ENCODE peak calls at places on chromosomes 6 and 20, in seven cellular contexts. B is stimulated activated CD8-positive, alpha-beta memory T cell treated with anti-CD3 and anti-CD28 coated beads, Interleukin-15, amount 100 ng/mL, for 24 hours; A is stimulated activated naive B cell treated with anti-CD40 and anti-IgM and Interleukin-4, amounts not matched to agents 10 μg/mL and 1 μg/mL and 100 μg/mL, for 72 hours; R is spleen; M is RPMI7951; K is NB4; N is fibroblast of the conjunctiva. O is an unnamed sample.

GRCh38 chr20:12875510-12875909 is 133.3 kb upstream of the SPTLC3 start:
- DNase-seq in A (no peak), B (no peak), M (no peak), R (no peak), K (peak; percentile 4), N (no peak), O (no peak)

GRCh38 chr6:84739866-84740208 is 24.6 kb downstream of the TBX18 start:
- DNase-seq in B (no peak), K (no peak), N (no peak), A (no peak), R (no peak), M (peak; percentile 4), O (peak; percentile 64)

GRCh38 chr20:48983423-48984400 is 62.2 kb downstream of the ARFGEF2 start:
- DNase-seq in B (no peak), A (no peak), M (peak; percentile 96), K (no peak), R (no peak), N (no peak), O (peak; percentile 96)

GRCh38 chr6:28615955-28616747 is 90.5 kb downstream of the GPX5 start:
- DNase-seq in N (no peak), B (no peak), R (no peak), K (no peak), A (no peak), M (no peak), O (no peak)

GRCh38 chr20:34881689-34882088 is 5.3 kb downstream of the ACSS2 start:
- DNase-seq in A (no peak), N (no peak), R (no peak), B (no peak), M (no peak), K (no peak), O (no peak)

GRCh38 chr6:15483060-15483459 is 179.8 kb downstream of the DTNBP1 start:
- DNase-seq in N (no peak), M (no peak), R (no peak), B (no peak), A (no peak), K (peak; percentile 47), O (peak; percentile 54)

GRCh38 chr20:29497261-29497671 is 1760.2 kb upstream of the DEFB115 start:
- DNase-seq in M (peak; percentile 94), B (peak; percentile 13), A (peak; percentile 8), R (peak; percentile 74), K (no peak), N (no peak), O (no peak)

GRCh38 chr20:11389188-11389587 is 528.5 kb upstream of the BTBD3 start:
- DNase-seq in K (no peak), A (no peak), M (no peak), R (no peak), B (no peak), N (no peak), O (peak; percentile 63)

GRCh38 chr20:9068896-9069663 is at the start of gene PLCB4:
- DNase-seq in M (peak; percentile 71), R (no peak), K (no peak), N (no peak), B (no peak), A (no peak), O (peak; percentile 81)

GRCh38 chr6:108966855-108967755 is 118.9 kb downstream of the ARMC2 start:
- DNase-seq in R (peak; percentile 76), N (no peak), B (no peak), K (peak; percentile 93), M (peak; percentile 85), A (peak; percentile 8), O (peak; percentile 73)

GRCh38 chr6:4059115-4059777 is 19.7 kb downstream of the FAM217A start:
- DNase-seq in A (no peak), K (peak; percentile 90), B (peak; percentile 13), R (no peak), N (peak; percentile 29), M (peak; percentile 84), O (peak; percentile 97)

GRCh38 chr6:154509421-154510143 is 903 bp downstream of the CNKSR3 start:
- DNase-seq in B (no peak), N (no peak), R (peak; percentile 70), K (no peak), M (peak; percentile 48), A (peak; percentile 1), O (peak; percentile 58)

GRCh38 chr6:105985816-105986632 is 100.1 kb upstream of the PRDM1 start:
- DNase-seq in B (no peak), N (no peak), M (peak; percentile 54), K (peak; percentile 48), R (peak; percentile 86), A (no peak), O (no peak)

GRCh38 chr6:45327956-45328522 is at the start of gene RUNX2:
- DNase-seq in N (peak; percentile 59), M (peak; percentile 94), K (peak; percentile 17), R (no peak), A (no peak), B (no peak), O (peak; percentile 56)

GRCh38 chr20:47191074-47191673 is 165.3 kb downstream of the ZMYND8 start:
- DNase-seq in N (no peak), R (no peak), M (peak; percentile 56), B (no peak), K (no peak), A (no peak), O (peak; percentile 72)

GRCh38 chr20:25054995-25055629 is 2.8 kb downstream of the ACSS1 start:
- DNase-seq in R (no peak), K (no peak), M (peak; percentile 42), N (no peak), B (no peak), A (no peak), O (peak; percentile 32)

GRCh38 chr20:19699132-19699971 is 58.7 kb upstream of the RIN2 start:
- DNase-seq in N (peak; percentile 22), A (no peak), R (no peak), K (no peak), B (no peak), M (peak; percentile 98), O (peak; percentile 91)

GRCh38 chr6:165686966-165687365 is 23.9 kb upstream of the PDE10A start:
- DNase-seq in N (no peak), K (no peak), A (no peak), B (no peak), M (no peak), R (no peak), O (no peak)

GRCh38 chr6:111752476-111752875 is 120.8 kb downstream of the FYN start:
- DNase-seq in N (no peak), K (no peak), B (no peak), A (no peak), M (no peak), R (no peak), O (no peak)

GRCh38 chr6:90025418-90026089 is 131.3 kb downstream of the GJA10 start:
- DNase-seq in R (no peak), K (peak; percentile 34), A (peak; percentile 56), B (no peak), M (peak; percentile 93), N (peak; percentile 58), O (peak; percentile 77)

GRCh38 chr6:158464483-158464882 is 95.4 kb upstream of the TMEM181 start:
- DNase-seq in B (no peak), M (no peak), N (no peak), A (no peak), R (no peak), K (no peak), O (no peak)

GRCh38 chr20:8812818-8813217 is 256.1 kb upstream of the PLCB4 start:
- DNase-seq in B (no peak), K (no peak), R (no peak), N (no peak), M (no peak), A (no peak), O (no peak)

GRCh38 chr6:33929575-33930288 is 125.9 kb upstream of the MLN start:
- DNase-seq in A (peak; percentile 24), B (no peak), R (no peak), K (peak; percentile 31), N (no peak), M (peak; percentile 32), O (no peak)

GRCh38 chr6:110822248-110822647 is 7.0 kb upstream of the CDK19 start:
- DNase-seq in B (no peak), K (no peak), N (peak; percentile 30), R (no peak), M (no peak), A (no peak), O (no peak)

GRCh38 chr6:35370124-35370741 is 27.9 kb downstream of the PPARD start:
- DNase-seq in A (peak; percentile 39), R (peak; percentile 81), N (peak; percentile 90), M (peak; percentile 99), K (peak; percentile 99), B (no peak), O (peak; percentile 97)

GRCh38 chr6:137762168-137763090 is 104.6 kb upstream of the TNFAIP3 start:
- DNase-seq in A (no peak), B (no peak), K (no peak), M (no peak), R (no peak), N (no peak), O (no peak)

GRCh38 chr6:170421921-170422320 is 115.4 kb downstream of the FAM120B start:
- DNase-seq in M (no peak), A (no peak), K (no peak), N (no peak), B (no peak), R (no peak), O (no peak)

GRCh38 chr6:42017021-42017643 is 33.2 kb upstream of the TAF8 start:
- DNase-seq in R (peak; percentile 67), B (no peak), N (peak; percentile 48), K (peak; percentile 88), M (peak; percentile 92), A (no peak), O (peak; percentile 82)

GRCh38 chr20:24747015-24747712 is 201.9 kb upstream of the CST7 start:
- DNase-seq in M (no peak), K (no peak), B (no peak), N (no peak), A (no peak), R (peak; percentile 58), O (no peak)

GRCh38 chr6:158818580-158819212 is 472 bp downstream of the EZR start:
- DNase-seq in K (peak; percentile 82), N (no peak), R (peak; percentile 94), A (peak; percentile 75), M (peak; percentile 77), B (peak; percentile 33), O (peak; percentile 81)

GRCh38 chr6:22173311-22173710 is 123.5 kb downstream of the PRL start:
- DNase-seq in R (no peak), K (no peak), M (no peak), N (no peak), B (no peak), A (no peak), O (no peak)

GRCh38 chr6:41371992-41372525 is 36.7 kb downstream of the NCR2 start:
- DNase-seq in K (no peak), A (no peak), N (no peak), B (no peak), M (peak; percentile 17), R (no peak), O (no peak)

GRCh38 chr20:33731693-33732165 is at the start of gene ZNF341:
- DNase-seq in R (peak; percentile 98), A (peak; percentile 86), K (peak; percentile 95), B (peak; percentile 81), N (no peak), M (peak; percentile 88), O (peak; percentile 92)

GRCh38 chr6:53066059-53066406 is 829 bp downstream of the FBXO9 start:
- DNase-seq in R (peak; percentile 89), B (peak; percentile 21), M (peak; percentile 41), K (no peak), A (peak; percentile 8), N (no peak), O (peak; percentile 69)

GRCh38 chr6:119012521-119012920 is 65.9 kb downstream of the FAM184A start:
- DNase-seq in A (no peak), M (peak; percentile 13), B (no peak), R (no peak), K (no peak), N (no peak), O (peak; percentile 1)

GRCh38 chr6:139858444-139858843 is 484.0 kb upstream of the CITED2 start:
- DNase-seq in N (no peak), M (no peak), A (no peak), K (no peak), R (no peak), B (no peak), O (no peak)

GRCh38 chr6:152642578-152643375 is 5.6 kb upstream of the SYNE1 start:
- DNase-seq in M (peak; percentile 78), A (peak; percentile 13), N (peak; percentile 32), B (no peak), K (peak; percentile 45), R (peak; percentile 89), O (peak; percentile 49)

GRCh38 chr20:21437816-21438215 is 40.5 kb upstream of the NKX2-4 start:
- DNase-seq in R (no peak), A (no peak), B (no peak), K (no peak), N (no peak), M (no peak), O (peak; percentile 48)